ENCODE peak calls at places on chromosomes 2 and 18, in nine cellular contexts. N is glutamatergic neuron, G is brain microvascular endothelial cell, Q is endodermal cell, H is esophagus squamous epithelium, O is nephron progenitor cell, R is heart right ventricle, K is fibroblast of mammary gland, T is type B pancreatic cell. Y is an unnamed sample.

GRCh38 chr2:237923507-237924163 is 43.2 kb upstream of the UBE2F start:
- DNase-seq in N (peak), G (peak), Q (peak), H (no peak), O (peak), R (peak), K (peak), T (peak), Y (peak)

GRCh38 chr2:180716186-180717180 is 263.9 kb upstream of the UBE2E3 start:
- DNase-seq in N (no peak), G (no peak), Q (no peak), H (no peak), O (no peak), R (no peak), K (no peak), T (no peak), Y (no peak)

GRCh38 chr2:233051241-233052149 is 8.6 kb upstream of the INPP5D start:
- DNase-seq in N (no peak), G (peak), Q (peak), H (no peak), O (peak), R (peak), K (peak), T (no peak), Y (no peak)

GRCh38 chr2:24051833-24052232 is 2.3 kb downstream of the FKBP1B start:
- DNase-seq in N (no peak), G (no peak), Q (no peak), H (no peak), O (no peak), R (no peak), K (no peak), T (no peak), Y (no peak)

GRCh38 chr2:16071865-16072637 is 131.7 kb downstream of the MYCN start:
- DNase-seq in N (no peak), G (no peak), Q (no peak), H (no peak), O (no peak), R (no peak), K (no peak), T (no peak), Y (no peak)

GRCh38 chr2:203893386-203893785 is 25.8 kb downstream of the CTLA4 start:
- DNase-seq in N (no peak), G (no peak), Q (no peak), H (no peak), O (no peak), R (peak), K (peak), T (no peak), Y (no peak)

GRCh38 chr18:74806073-74806472 is 208.4 kb downstream of the ZNF407 start:
- DNase-seq in N (no peak), G (no peak), Q (peak), H (no peak), O (no peak), R (no peak), K (no peak), T (no peak), Y (no peak)

GRCh38 chr2:45860136-45861106 is 208.9 kb downstream of the PRKCE start:
- DNase-seq in N (no peak), G (peak), Q (peak), H (no peak), O (peak), R (peak), K (peak), T (no peak), Y (no peak)

GRCh38 chr2:18272148-18272494 is 288.3 kb downstream of the RDH14 start:
- DNase-seq in N (no peak), G (no peak), Q (no peak), H (no peak), O (no peak), R (no peak), K (no peak), T (no peak), Y (no peak)

GRCh38 chr2:177239053-177239452 is 25.5 kb downstream of the NFE2L2 start:
- DNase-seq in N (no peak), G (no peak), Q (no peak), H (no peak), O (no peak), R (no peak), K (no peak), T (no peak), Y (no peak)

GRCh38 chr18:11980555-11981382 is 538 bp upstream of the IMPA2 start:
- DNase-seq in N (peak), G (peak), Q (peak), H (peak), O (peak), R (peak), K (peak), T (peak), Y (peak)
- TF ChIP-seq CTCF in N (no peak), G (peak), Q (peak), H (no peak), O (no peak), R (no peak), K (no peak), T (no peak), Y (peak)

DNA sequence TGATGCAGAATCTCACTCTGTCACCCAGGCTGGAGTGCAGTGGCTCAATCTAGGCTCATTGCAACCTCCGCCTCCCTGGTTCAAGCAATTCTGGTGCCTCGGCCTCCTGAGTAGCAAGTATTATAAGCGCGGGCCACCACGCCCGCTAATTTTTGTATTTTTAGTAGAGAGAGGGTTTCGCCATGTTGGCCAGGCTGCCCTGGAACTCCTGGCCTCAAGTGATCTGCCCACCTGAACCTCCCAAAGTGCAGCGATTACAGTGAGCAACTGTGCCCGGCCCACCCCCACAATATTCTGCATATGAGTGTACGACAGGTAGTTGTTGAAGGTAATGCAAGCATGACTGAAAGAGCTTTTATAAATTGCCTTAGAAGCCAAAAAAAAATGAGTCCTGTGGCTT is 1.2 kb downstream of the WDR75 start:
- DNase-seq in N (no peak), G (no peak), Q (no peak), H (no peak), O (no peak), R (no peak), K (no peak), T (no peak), Y (no peak)
- TF ChIP-seq CTCF in N (no peak), G (no peak), Q (no peak), H (no peak), O (no peak), R (no peak), K (no peak), T (no peak), Y (no peak)

GRCh38 chr2:29990112-29990511 is 68.7 kb upstream of the ALK start:
- DNase-seq in N (no peak), G (no peak), Q (peak), H (no peak), O (peak), R (no peak), K (no peak), T (no peak), Y (no peak)
- TF ChIP-seq CTCF in N (no peak), G (no peak), Q (no peak), H (no peak), O (no peak), R (no peak), K (no peak), T (no peak), Y (no peak)

DNA sequence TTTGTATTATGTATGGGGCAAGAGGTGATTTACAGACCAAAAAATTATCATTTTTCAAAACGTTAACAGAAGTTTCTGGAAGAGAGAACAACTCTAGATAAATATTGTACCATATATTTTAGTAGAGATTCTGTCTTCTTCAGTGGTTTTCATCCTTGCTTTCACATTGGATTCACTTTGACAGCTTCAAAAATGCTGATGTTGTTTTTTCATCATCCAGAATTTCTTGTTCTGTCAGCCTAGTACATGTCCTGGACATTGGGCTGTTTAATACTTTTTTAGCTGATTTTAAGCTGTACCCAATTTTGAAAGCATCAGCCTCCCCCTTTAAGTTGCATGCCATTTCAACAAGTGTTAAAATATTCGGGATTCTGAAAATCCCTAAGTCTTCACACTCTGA is 711.3 kb upstream of the LRATD1 start:
- DNase-seq in N (no peak), G (no peak), Q (no peak), H (no peak), O (no peak), R (no peak), K (no peak), T (no peak), Y (no peak)
- TF ChIP-seq CTCF in N (no peak), G (no peak), Q (no peak), H (no peak), O (no peak), R (no peak), K (no peak), T (no peak), Y (no peak)